ENCODE peak calls at places on chromosomes 6 and 20, in six cellular contexts. K is uterus, E is HCT116, V is body of pancreas, T is tibial nerve, B is adrenal gland. P is an unnamed sample. For H3K4me1, the result is how much of the 10 kb centered on the place peaks cover.

GRCh38 chr20:49668181-49668877 is 45.3 kb downstream of the B4GALT5 start:
- DNase-seq in K (no peak), T (no peak), E (no peak), V (peak), B (no peak), P (no peak)

GRCh38 chr20:56730003-56730402 is 100.9 kb downstream of the TFAP2C start:
- DNase-seq in V (no peak), E (no peak), T (no peak), B (no peak), K (no peak), P (no peak)

GRCh38 chr6:77463308-77463880 is at the start of gene HTR1B:
- DNase-seq in V (no peak), E (no peak), T (no peak), K (no peak), B (no peak), P (peak)

GRCh38 chr6:35962779-35963570 is 42.1 kb upstream of the SRPK1 start:
- DNase-seq in K (no peak), E (no peak), T (no peak), B (no peak), V (no peak), P (no peak)

GRCh38 chr6:44564906-44565524 is 177.5 kb downstream of the CDC5L start:
- DNase-seq in E (no peak), T (no peak), V (no peak), B (no peak), K (no peak), P (no peak)

GRCh38 chr20:44651507-44652373 is at the start of gene ADA:
- DNase-seq in E (no peak), T (peak), V (peak), K (peak), B (peak), P (peak)

GRCh38 chr20:49874601-49875116 is 40.7 kb downstream of the SPATA2 start:
- DNase-seq in E (no peak), K (no peak), B (no peak), V (no peak), T (no peak), P (no peak)

GRCh38 chr6:43260791-43261190 is 17.5 kb downstream of the TTBK1 start:
- DNase-seq in E (no peak), K (no peak), B (no peak), V (no peak), T (no peak), P (no peak)

GRCh38 chr6:130513770-130514169 is 148.0 kb downstream of the TMEM200A start:
- DNase-seq in V (no peak), E (no peak), T (no peak), K (no peak), B (no peak), P (peak)

GRCh38 chr6:135902756-135903331 is 51.3 kb downstream of the PDE7B start:
- DNase-seq in V (no peak), K (no peak), E (no peak), T (no peak), B (no peak), P (no peak)

GRCh38 chr20:48648482-48649051 is 179.2 kb downstream of the PREX1 start:
- DNase-seq in B (peak), V (no peak), K (no peak), T (no peak), E (no peak), P (no peak)

GRCh38 chr6:28232785-28233184 is 7.7 kb downstream of the ZSCAN9 start:
- DNase-seq in V (no peak), E (no peak), T (no peak), B (no peak), K (no peak), P (no peak)

GRCh38 chr6:162728177-162728571 is 400 bp downstream of the PACRG start:
- DNase-seq in V (no peak), K (peak), T (no peak), E (no peak), B (peak), P (no peak)

GRCh38 chr20:62792182-62792939 is 3.9 kb upstream of the MRGBP start:
- DNase-seq in V (no peak), T (no peak), E (no peak), K (no peak), B (no peak), P (peak)

GRCh38 chr20:4038676-4039075 is 23.3 kb upstream of the RNF24 start:
- DNase-seq in K (no peak), E (no peak), V (no peak), B (no peak), T (no peak), P (no peak)

GRCh38 chr6:150091466-150091865 is 22.5 kb upstream of the ULBP3 start:
- DNase-seq in K (no peak), E (no peak), V (no peak), T (no peak), B (no peak), P (no peak)

GRCh38 chr6:144110210-144110609 is 14.8 kb upstream of the SF3B5 start:
- DNase-seq in T (no peak), B (no peak), K (no peak), E (no peak), V (no peak), P (no peak)

GRCh38 chr6:24425091-24425490 is 22.4 kb downstream of the MRS2 start:
- DNase-seq in K (no peak), V (no peak), E (no peak), T (no peak), B (no peak), P (no peak)

GRCh38 chr20:21702001-21702400 is 3.5 kb upstream of the PAX1 start:
- DNase-seq in T (no peak), E (no peak), K (no peak), B (no peak), V (no peak), P (no peak)

GRCh38 chr6:84596488-84596887 is 167.9 kb downstream of the TBX18 start:
- DNase-seq in K (no peak), V (no peak), B (no peak), E (no peak), T (no peak), P (no peak)

GRCh38 chr6:138824482-138825134 is 28.7 kb downstream of the ECT2L start:
- DNase-seq in T (no peak), V (no peak), B (no peak), K (no peak), E (no peak), P (peak)

GRCh38 chr20:43949741-43950618 is 35.3 kb downstream of the TOX2 start:
- DNase-seq in B (peak), V (peak), K (no peak), T (no peak), E (no peak), P (no peak)

DNA sequence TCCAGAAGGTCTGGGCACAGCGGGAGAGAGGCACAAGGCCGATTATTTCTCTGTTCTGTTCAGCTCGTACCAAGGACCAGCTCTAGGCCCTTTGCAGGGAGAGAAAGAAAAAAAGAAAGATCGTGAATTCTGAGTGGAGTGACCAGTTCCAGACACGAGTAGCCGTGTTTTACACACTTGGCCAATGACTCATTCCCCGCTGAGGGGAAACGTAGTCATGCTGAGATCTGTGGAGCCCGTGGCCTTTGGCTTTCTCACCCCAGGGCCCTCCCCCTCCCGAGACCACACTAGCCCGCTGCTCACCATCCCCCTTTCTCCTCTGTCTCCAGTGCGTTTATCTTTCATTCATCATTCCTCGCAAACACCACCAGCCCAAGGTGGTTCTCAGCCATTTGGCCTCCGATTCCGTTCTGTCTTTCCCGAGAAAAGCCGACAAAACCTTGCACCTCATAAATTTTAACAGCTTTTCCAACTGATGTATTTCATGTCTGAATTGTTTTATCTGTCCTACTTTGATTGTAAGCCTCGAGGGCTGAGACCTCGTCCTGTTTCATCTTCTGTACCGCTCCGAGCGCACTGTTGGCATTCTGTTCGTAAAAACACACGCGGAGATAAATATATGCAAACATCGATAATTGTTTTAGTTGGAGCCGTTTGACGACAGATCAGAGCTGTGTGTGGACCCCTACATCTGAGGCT is 336.4 kb downstream of the CDH4 start:
- DNase-seq in K (no peak), B (no peak), E (no peak), V (no peak), T (no peak), P (peak)
- H3K4me1 ChIP-seq in K (under half), B (under half), E (under half), V (under half), T (under half), P (under half)

GRCh38 chr20:17849901-17850673 is 118.5 kb downstream of the SNX5 start:
- DNase-seq in T (peak), V (peak), B (peak), E (peak), K (peak), P (peak)
- TF ChIP-seq POLR2A in T (no peak), V (no peak), B (no peak), E (no peak), K (no peak), P (no peak)

DNA sequence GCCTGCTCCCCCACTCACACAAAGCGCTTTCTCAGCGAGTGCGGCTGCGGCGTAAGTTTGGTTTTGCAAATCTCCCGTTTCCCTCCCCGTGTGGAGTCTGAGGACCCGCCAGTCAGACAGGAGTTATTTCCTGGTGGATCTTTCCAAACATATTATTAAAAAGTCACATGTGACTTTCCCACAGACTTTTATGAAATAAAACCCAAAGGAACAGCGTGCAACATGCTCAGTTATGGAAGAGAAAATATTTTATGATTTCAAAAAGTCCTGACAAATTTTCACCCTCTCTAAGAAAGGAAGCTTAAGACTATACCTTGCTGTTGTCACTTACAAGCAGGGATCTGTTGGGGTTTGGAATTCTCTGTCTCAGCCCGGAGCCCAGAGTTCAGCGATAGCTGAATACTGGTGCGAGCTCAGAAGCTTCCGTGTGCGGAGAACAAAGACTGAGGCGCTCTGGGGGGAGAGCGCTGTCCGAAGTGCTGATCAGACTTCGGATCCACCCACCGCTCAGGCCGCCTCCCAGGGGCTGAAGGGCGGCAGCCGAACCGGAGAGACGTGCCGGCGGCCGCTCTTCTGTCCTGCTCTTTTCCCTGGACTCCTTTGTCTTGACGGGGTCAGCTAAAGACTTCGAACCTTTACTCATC is 2.5 kb upstream of the MYT1 start:
- DNase-seq in B (peak), T (no peak), K (no peak), E (no peak), V (peak), P (peak)
- H3K4me1 ChIP-seq in B (under half), T (under half), K (under half), E (under half), V (under half), P (under half)

DNA sequence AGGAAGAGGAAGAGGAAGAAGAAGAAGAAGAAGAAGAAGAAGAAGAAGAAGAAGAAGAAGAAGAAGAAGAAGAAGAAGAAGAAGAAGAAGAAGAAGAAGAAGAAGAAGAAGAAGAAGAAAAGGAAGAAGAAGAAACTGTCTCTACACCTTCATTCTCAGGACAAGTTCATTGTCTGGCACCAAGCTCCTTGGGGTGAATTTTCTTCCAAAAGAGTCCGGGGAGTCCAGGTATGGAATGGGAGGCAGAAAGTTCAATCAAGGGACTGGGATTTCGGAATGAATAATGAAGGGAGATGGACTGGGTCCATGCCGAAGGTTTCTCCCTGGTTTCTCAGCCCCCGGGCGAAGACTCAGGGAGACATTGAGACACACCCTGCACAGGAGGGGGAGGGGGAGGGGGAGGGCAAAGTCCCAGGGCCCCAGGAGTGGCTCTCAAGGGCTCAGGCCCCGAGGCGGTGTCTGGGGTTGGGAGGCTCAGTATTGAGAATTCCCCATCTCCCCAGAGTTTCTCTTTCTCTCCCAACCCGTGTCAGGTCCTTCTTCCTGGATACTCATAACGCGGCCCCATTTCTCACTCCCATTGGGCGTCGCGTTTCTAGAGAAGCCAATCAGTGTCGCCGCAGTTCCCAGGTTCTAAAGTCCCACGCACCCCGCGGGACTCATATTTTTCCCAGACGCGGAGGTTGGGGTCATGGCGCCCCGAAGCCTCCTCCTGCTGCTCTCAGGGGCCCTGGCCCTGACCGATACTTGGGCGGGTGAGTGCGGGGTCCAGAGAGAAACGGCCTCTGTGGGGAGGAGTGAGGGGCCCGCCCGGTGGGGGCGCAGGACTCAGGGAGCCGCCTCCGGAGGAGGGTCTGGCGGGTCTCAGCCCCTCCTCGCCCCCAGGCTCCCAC is at the start of gene HLA-F:
- DNase-seq in E (peak), T (peak), K (peak), B (peak), V (peak), P (peak)
- TF ChIP-seq POLR2A in E (no peak), T (peak), K (peak), B (peak), V (peak), P (no peak)

GRCh38 chr20:51412333-51412761 is 130.2 kb downstream of the NFATC2 start:
- DNase-seq in E (no peak), V (no peak), T (no peak), K (no peak), B (no peak), P (peak)
- H3K4me1 ChIP-seq in E (under half), V (under half), T (under half), K (under half), B (under half), P (under half)

GRCh38 chr6:38796850-38797249 is 81.7 kb downstream of the DNAH8 start:
- DNase-seq in T (no peak), V (no peak), B (no peak), E (no peak), K (no peak), P (no peak)
- TF ChIP-seq POLR2A in T (no peak), V (no peak), B (no peak), E (no peak), K (no peak), P (no peak)

DNA sequence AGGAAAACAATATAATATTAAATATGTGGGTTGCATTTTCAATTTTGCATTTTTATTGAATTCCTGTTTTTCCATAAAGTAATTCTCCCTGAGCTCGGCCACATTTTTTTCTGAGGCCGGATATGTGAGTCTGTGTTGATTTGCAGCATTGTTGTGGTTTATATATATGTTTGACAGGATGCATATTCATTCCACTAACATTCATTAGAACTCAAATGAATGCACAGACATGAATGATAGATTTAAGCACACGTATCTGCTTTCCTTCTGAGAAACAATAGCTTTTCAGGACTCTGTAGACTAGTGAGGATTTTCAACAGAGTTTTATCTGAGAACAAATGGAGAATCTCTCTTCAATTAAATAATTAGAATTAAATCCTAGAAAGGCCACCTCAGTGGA is 10.6 kb upstream of the EXOC2 start:
- DNase-seq in B (no peak), E (no peak), V (no peak), T (no peak), K (no peak), P (no peak)
- H3K4me1 ChIP-seq in B (under half), E (under half), V (under half), T (under half), K (under half), P (under half)

GRCh38 chr6:156779206-156780116 is 2.3 kb downstream of the ARID1B start:
- DNase-seq in E (no peak), V (peak), K (peak), B (peak), T (no peak), P (no peak)
- TF ChIP-seq POLR2A in E (no peak), V (no peak), K (no peak), B (no peak), T (peak), P (peak)

GRCh38 chr6:7169296-7169721 is 61.5 kb downstream of the RREB1 start:
- DNase-seq in T (peak), V (peak), B (peak), E (no peak), K (peak), P (no peak)
- H3K4me1 ChIP-seq in T (under half), V (half or more), B (under half), E (under half), K (under half), P (under half)

GRCh38 chr6:166361080-166361429 is 18.7 kb upstream of the SFT2D1 start:
- DNase-seq in K (no peak), B (no peak), V (no peak), E (no peak), T (peak), P (peak)
- TF ChIP-seq POLR2A in K (no peak), B (no peak), V (no peak), E (no peak), T (no peak), P (no peak)

P was measured in IMR-90.